ENCODE peak calls at places on chromosomes 12 and 14, in eight cellular contexts. O, B, D, X, Y, Q, S and H are unnamed samples.

GRCh38 chr14:103537175-103537990 is 8.4 kb downstream of the TRMT61A start:
- DNase-seq in O (no peak), B (no peak), D (no peak), X (no peak), Y (no peak), Q (no peak), S (no peak), H (no peak)

GRCh38 chr12:49369723-49370145 is 2.5 kb downstream of the SPATS2 start:
- DNase-seq in O (peak; percentile 43), B (peak; percentile 32), D (peak; percentile 69), X (peak; percentile 52), Y (no peak), Q (peak; percentile 74), S (no peak), H (no peak)

GRCh38 chr12:46373303-46374182 is 970 bp upstream of the SLC38A2 start:
- DNase-seq in O (peak; percentile 51), B (peak; percentile 69), D (no peak), X (peak; percentile 70), Y (peak; percentile 53), Q (peak; percentile 52), S (peak; percentile 58), H (no peak)

GRCh38 chr12:24997970-24998582 is 49.2 kb upstream of the BCAT1 start:
- DNase-seq in O (no peak), B (no peak), D (peak; percentile 83), X (no peak), Y (no peak), Q (peak; percentile 74), S (peak; percentile 57), H (peak; percentile 81)

GRCh38 chr14:36028218-36028617 is 148.3 kb downstream of the PTCSC3 start:
- DNase-seq in O (no peak), B (no peak), D (no peak), X (no peak), Y (no peak), Q (no peak), S (peak; percentile 1), H (no peak)

GRCh38 chr12:43737646-43738045 is 20.9 kb downstream of the PUS7L start:
- DNase-seq in O (no peak), B (no peak), D (no peak), X (no peak), Y (no peak), Q (peak; percentile 41), S (peak; percentile 72), H (no peak)

GRCh38 chr12:49832836-49833421 is 4.7 kb upstream of the NCKAP5L start:
- DNase-seq in O (no peak), B (no peak), D (no peak), X (no peak), Y (no peak), Q (peak; percentile 90), S (peak; percentile 52), H (no peak)

GRCh38 chr14:93800038-93800937 is 12.0 kb upstream of the PRIMA1 start:
- DNase-seq in O (no peak), B (no peak), D (no peak), X (no peak), Y (no peak), Q (no peak), S (peak; percentile 53), H (no peak)

GRCh38 chr14:59354666-59355065 is 110.5 kb downstream of the GPR135 start:
- DNase-seq in O (no peak), B (no peak), D (no peak), X (no peak), Y (no peak), Q (peak; percentile 48), S (peak; percentile 97), H (no peak)

GRCh38 chr12:4441355-4442330 is 4.0 kb downstream of the FGF6 start:
- DNase-seq in O (no peak), B (no peak), D (no peak), X (no peak), Y (peak; percentile 7), Q (no peak), S (no peak), H (no peak)

GRCh38 chr12:42742691-42743090 is 153.1 kb upstream of the PRICKLE1 start:
- DNase-seq in O (no peak), B (no peak), D (no peak), X (no peak), Y (no peak), Q (no peak), S (no peak), H (no peak)

GRCh38 chr12:107759410-107759809 is 1.5 kb downstream of the PRDM4 start:
- DNase-seq in O (no peak), B (no peak), D (no peak), X (no peak), Y (no peak), Q (peak; percentile 73), S (peak; percentile 89), H (peak; percentile 79)

GRCh38 chr14:73243748-73244147 is 6.4 kb downstream of the PAPLN start:
- DNase-seq in O (no peak), B (no peak), D (no peak), X (no peak), Y (no peak), Q (no peak), S (no peak), H (no peak)

GRCh38 chr12:64625243-64626077 is 15.2 kb downstream of the RASSF3 start:
- DNase-seq in O (peak; percentile 47), B (peak; percentile 57), D (no peak), X (peak; percentile 59), Y (peak; percentile 43), Q (peak; percentile 87), S (peak; percentile 95), H (peak; percentile 69)

GRCh38 chr12:76568130-76568529 is 8.6 kb upstream of the OSBPL8 start:
- DNase-seq in O (no peak), B (no peak), D (no peak), X (no peak), Y (no peak), Q (no peak), S (no peak), H (no peak)

GRCh38 chr12:19867970-19868369 is 428.7 kb downstream of the AEBP2 start:
- DNase-seq in O (no peak), B (no peak), D (no peak), X (no peak), Y (no peak), Q (no peak), S (no peak), H (no peak)

GRCh38 chr12:42961395-42961794 is 371.8 kb upstream of the PRICKLE1 start:
- DNase-seq in O (no peak), B (no peak), D (no peak), X (no peak), Y (no peak), Q (peak; percentile 96), S (peak; percentile 95), H (peak; percentile 94)

GRCh38 chr12:9064201-9064814 is 51.4 kb downstream of the A2M start:
- DNase-seq in O (peak; percentile 72), B (peak; percentile 62), D (peak; percentile 4), X (peak; percentile 52), Y (peak; percentile 45), Q (peak; percentile 31), S (peak; percentile 62), H (no peak)
- TF ChIP-seq CTCF in O (no peak), B (peak; percentile 10), D (peak; percentile 51), X (peak; percentile 36), Y (no peak), Q (peak; percentile 34), S (peak; percentile 19), H (peak; percentile 38)

DNA sequence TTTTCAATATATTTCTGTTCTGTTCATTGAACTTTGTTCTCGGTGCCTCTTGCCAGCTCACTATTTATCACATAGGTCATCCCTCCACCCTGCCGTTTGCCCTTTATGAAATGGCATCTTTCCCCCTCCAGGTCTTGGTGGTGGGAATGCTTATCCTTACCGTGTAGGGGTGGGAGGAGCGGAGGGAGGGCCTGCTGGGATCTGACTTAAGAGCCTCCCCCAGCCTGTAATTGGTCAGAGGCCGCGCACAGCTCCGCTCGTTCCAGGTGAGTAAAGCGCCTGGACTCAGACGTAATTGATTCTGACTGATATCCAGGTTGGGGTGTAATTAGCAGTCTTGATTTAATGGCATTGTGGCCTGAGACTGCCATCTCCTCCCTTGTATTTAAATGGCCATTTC is 185.3 kb downstream of the TSPAN9 start:
- DNase-seq in O (no peak), B (no peak), D (no peak), X (no peak), Y (no peak), Q (no peak), S (no peak), H (no peak)
- H3K4me3 ChIP-seq in O (no peak overlapping the region), B (no peak overlapping the region), D (no peak overlapping the region), X (no peak overlapping the region), Y (no peak overlapping the region), Q (no peak overlapping the region), S (no peak overlapping the region), H (no peak overlapping the region)

GRCh38 chr12:106138646-106139421 is at the start of gene NUAK1:
- DNase-seq in O (peak; percentile 54), B (peak; percentile 68), D (no peak), X (no peak), Y (peak; percentile 37), Q (no peak), S (peak; percentile 50), H (no peak)
- TF ChIP-seq CTCF in O (no peak), B (no peak), D (no peak), X (no peak), Y (no peak), Q (no peak), S (no peak), H (no peak)

GRCh38 chr12:82688619-82689018 is 1.9 kb downstream of the TMTC2 start:
- DNase-seq in O (no peak), B (no peak), D (no peak), X (no peak), Y (no peak), Q (no peak), S (no peak), H (no peak)
- H3K4me3 ChIP-seq in O (peak overlapping the region; percentile 90), B (peak overlapping the region; percentile 96), D (no peak overlapping the region), X (peak overlapping the region; percentile 65), Y (no peak overlapping the region), Q (peak overlapping the region; percentile 94), S (peak overlapping the region; percentile 58), H (peak overlapping the region; percentile 84)

GRCh38 chr14:77805703-77806102 is 5.8 kb downstream of the ADCK1 start:
- DNase-seq in O (no peak), B (no peak), D (no peak), X (no peak), Y (no peak), Q (no peak), S (no peak), H (no peak)

GRCh38 chr14:77809011-77809410 is 9.1 kb downstream of the ADCK1 start:
- DNase-seq in O (no peak), B (no peak), D (no peak), X (no peak), Y (no peak), Q (no peak), S (no peak), H (no peak)

GRCh38 chr14:77808250-77808649 is 8.3 kb downstream of the ADCK1 start:
- DNase-seq in O (no peak), B (no peak), D (no peak), X (no peak), Y (no peak), Q (no peak), S (no peak), H (no peak)

GRCh38 chr14:77800814-77801213 is 905 bp downstream of the ADCK1 start:
- DNase-seq in O (no peak), B (no peak), D (no peak), X (no peak), Y (no peak), Q (no peak), S (no peak), H (no peak)

DNA sequence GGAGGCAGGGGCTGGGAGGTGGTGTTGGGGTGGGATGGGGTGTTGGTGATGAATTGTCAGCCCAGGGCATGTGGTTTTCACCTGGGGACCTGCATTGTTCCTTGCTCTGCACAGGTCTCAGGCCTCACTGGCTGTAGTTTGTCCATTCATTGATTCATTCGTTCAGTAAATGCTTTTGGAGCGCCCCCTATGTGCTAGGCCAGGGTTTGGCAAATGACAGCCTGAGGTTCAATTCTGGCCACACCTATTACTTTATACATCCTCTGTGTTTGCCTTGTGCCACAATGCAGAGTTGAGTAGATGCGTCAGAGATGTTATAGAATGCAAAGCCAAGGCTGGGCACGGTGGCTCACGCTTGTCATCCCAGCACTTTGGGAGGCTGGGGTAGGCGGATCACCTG is 4.7 kb downstream of the ADCK1 start:
- DNase-seq in O (no peak), B (no peak), D (no peak), X (no peak), Y (no peak), Q (peak; percentile 33), S (peak; percentile 15), H (no peak)
- TF ChIP-seq CTCF in O (no peak), B (no peak), D (peak; percentile 68), X (peak; percentile 8), Y (no peak), Q (peak; percentile 40), S (peak; percentile 31), H (no peak)